ENCODE peak calls at places on chromosomes 4 and X, in seven cellular contexts. U is adrenal gland; N is Peyer's patch; R is stomach; K is mucosa of descending colon; Q is K562; C is effector memory CD4-positive, alpha-beta T cell. T is an unnamed sample. For H3K4me1, H3K9me3 and H3K36me3, the result is how much of the 10 kb centered on the place peaks cover.

GRCh38 chr4:75248770-75249467 is 265.3 kb downstream of the RCHY1 start:
- DNase-seq in U (no peak), N (no peak), R (no peak), K (no peak), Q (no peak), C (no peak), T (no peak)

GRCh38 chr4:24003926-24004325 is 114.1 kb upstream of the PPARGC1A start:
- DNase-seq in U (no peak), N (no peak), R (no peak), K (no peak), Q (no peak), C (no peak), T (no peak)

GRCh38 chr4:147160908-147161513 is 215.3 kb upstream of the TTC29 start:
- DNase-seq in U (peak), N (no peak), R (no peak), K (no peak), Q (peak), C (no peak), T (no peak)

GRCh38 chr4:119746951-119747350 is 118.3 kb upstream of the PDE5A start:
- DNase-seq in U (no peak), N (no peak), R (no peak), K (no peak), Q (no peak), C (no peak), T (no peak)

GRCh38 chrX:103461156-103461555 is 58.1 kb downstream of the RAB40A start:
- DNase-seq in U (no peak), N (no peak), R (no peak), K (no peak), Q (no peak), C (no peak), T (no peak)

GRCh38 chr4:145937021-145937861 is 1.4 kb downstream of the ZNF827 start:
- DNase-seq in U (peak), N (peak), R (peak), K (peak), Q (peak), C (peak), T (peak)

GRCh38 chrX:150899191-150899757 is 806 bp upstream of the CD99L2 start:
- DNase-seq in U (peak), N (peak), R (peak), K (peak), Q (peak), C (no peak), T (peak)

GRCh38 chrX:97117572-97117971 is 233.9 kb downstream of the RPA4 start:
- DNase-seq in U (no peak), N (no peak), R (no peak), K (no peak), Q (no peak), C (no peak), T (no peak)

GRCh38 chrX:97525981-97526380 is 642.3 kb downstream of the RPA4 start:
- DNase-seq in U (no peak), N (no peak), R (no peak), K (no peak), Q (no peak), C (no peak), T (no peak)

GRCh38 chr4:110635155-110635479 is 12.2 kb upstream of the PITX2 start:
- DNase-seq in U (no peak), N (no peak), R (no peak), K (no peak), Q (no peak), C (no peak), T (no peak)

GRCh38 chr4:78185117-78185516 is 128.0 kb downstream of the FRAS1 start:
- DNase-seq in U (no peak), N (no peak), R (no peak), K (no peak), Q (no peak), C (no peak), T (no peak)

GRCh38 chr4:75596061-75596460 is 34.3 kb downstream of the CDKL2 start:
- DNase-seq in U (no peak), N (no peak), R (no peak), K (no peak), Q (no peak), C (no peak), T (no peak)

GRCh38 chrX:149487292-149487691 is 17.8 kb downstream of the IDS start:
- DNase-seq in U (no peak), N (no peak), R (no peak), K (no peak), Q (peak), C (no peak), T (no peak)

GRCh38 chr4:56655209-56655626 is 25.9 kb downstream of the HOPX start:
- DNase-seq in U (peak), N (no peak), R (no peak), K (peak), Q (no peak), C (no peak), T (peak)

GRCh38 chr4:186169942-186170802 is 21.2 kb upstream of the CYP4V2 start:
- DNase-seq in U (no peak), N (no peak), R (no peak), K (no peak), Q (no peak), C (no peak), T (no peak)

GRCh38 chr4:18844726-18845125 is 823.2 kb upstream of the LCORL start:
- DNase-seq in U (no peak), N (no peak), R (no peak), K (no peak), Q (no peak), C (no peak), T (no peak)

GRCh38 chrX:44651347-44651746 is 108.7 kb upstream of the FUNDC1 start:
- DNase-seq in U (no peak), N (no peak), R (no peak), K (no peak), Q (no peak), C (no peak), T (no peak)

GRCh38 chr4:1870328-1870577 is 940 bp upstream of the NSD2 start:
- DNase-seq in U (peak), N (peak), R (peak), K (peak), Q (no peak), C (peak), T (peak)

GRCh38 chr4:139170932-139171331 is 6.1 kb downstream of the ELF2 start:
- DNase-seq in U (no peak), N (no peak), R (no peak), K (no peak), Q (no peak), C (no peak), T (no peak)

GRCh38 chrX:39755152-39756032 is 342.4 kb downstream of the BCOR start:
- DNase-seq in U (peak), N (no peak), R (peak), K (peak), Q (peak), C (no peak), T (no peak)

GRCh38 chrX:120001787-120002186 is 58.2 kb upstream of the NKAP start:
- DNase-seq in U (no peak), N (no peak), R (no peak), K (no peak), Q (no peak), C (no peak), T (no peak)

GRCh38 chrX:51608071-51608470 is 10.6 kb downstream of the CENPVL3 start:
- DNase-seq in U (no peak), N (no peak), R (no peak), K (no peak), Q (no peak), C (no peak), T (no peak)

GRCh38 chr4:157043131-157043530 is 32.8 kb upstream of the GLRB start:
- DNase-seq in U (no peak), N (no peak), R (no peak), K (no peak), Q (no peak), C (no peak), T (no peak)

GRCh38 chrX:107729558-107730297 is 45.9 kb downstream of the TSC22D3 start:
- DNase-seq in U (no peak), N (no peak), R (no peak), K (no peak), Q (no peak), C (no peak), T (no peak)

GRCh38 chr4:118282692-118283091 is 70.1 kb downstream of the PRSS12 start:
- DNase-seq in U (peak), N (no peak), R (no peak), K (no peak), Q (no peak), C (no peak), T (no peak)

GRCh38 chrX:15173411-15173810 is 96.5 kb downstream of the ASB9 start:
- DNase-seq in U (no peak), N (no peak), R (no peak), K (no peak), Q (no peak), C (no peak), T (no peak)

GRCh38 chr4:114209589-114209988 is 230.1 kb upstream of the ARSJ start:
- DNase-seq in U (no peak), N (no peak), R (no peak), K (no peak), Q (no peak), C (no peak), T (no peak)

GRCh38 chr4:51999250-51999649 is 20.9 kb downstream of the LRRC66 start:
- DNase-seq in U (no peak), N (no peak), R (no peak), K (no peak), Q (no peak), C (no peak), T (no peak)
- H3K4me1 ChIP-seq in U (under half), N (under half), R (under half), K (under half), Q (under half), C (under half), T (under half)

GRCh38 chr4:44772340-44772739 is 46.0 kb upstream of the GNPDA2 start:
- DNase-seq in U (no peak), N (no peak), R (no peak), K (no peak), Q (no peak), C (no peak), T (no peak)
- H3K9me3 ChIP-seq in U (under half), N (under half), R (under half), K (under half), Q (under half), C (under half), T (under half)

GRCh38 chr4:122243785-122244184 is 91.7 kb downstream of the BLTP1 start:
- DNase-seq in U (no peak), N (no peak), R (no peak), K (no peak), Q (no peak), C (no peak), T (no peak)
- H3K36me3 ChIP-seq in U (under half), N (half or more), R (half or more), K (under half), Q (under half), C (under half), T (under half)

GRCh38 chrX:154325541-154325940 is 29.9 kb downstream of the TKTL1 start:
- DNase-seq in U (no peak), N (no peak), R (no peak), K (no peak), Q (no peak), C (no peak), T (no peak)
- H3K4me1 ChIP-seq in U (under half), N (under half), R (under half), K (under half), Q (under half), C (under half), T (half or more)

DNA sequence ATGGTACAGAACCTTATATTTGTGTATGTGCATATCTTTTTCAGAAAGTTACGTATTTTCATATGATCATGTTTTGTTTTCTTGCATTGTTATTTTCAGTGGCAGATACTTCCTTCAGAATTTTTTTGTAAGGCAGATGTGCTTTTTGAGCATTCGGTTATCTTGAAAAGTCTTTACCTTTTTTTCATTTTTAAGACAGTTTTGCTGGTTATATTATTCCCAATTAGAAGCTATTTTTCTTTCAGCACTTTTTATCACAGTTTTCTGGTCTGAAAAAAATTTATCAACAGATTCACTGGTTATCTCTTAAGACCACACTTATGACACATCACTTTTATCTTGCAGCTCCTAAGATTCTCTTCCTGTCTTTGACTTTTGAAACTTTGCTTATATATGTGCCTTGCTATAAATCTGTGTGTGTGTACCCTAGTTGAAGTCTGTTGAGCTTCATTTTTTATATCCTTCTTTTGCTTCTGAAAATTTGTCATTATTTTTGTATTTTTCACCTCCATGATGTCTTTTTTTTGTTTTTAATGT is 53.1 kb downstream of the ZNF732 start:
- DNase-seq in U (no peak), N (no peak), R (no peak), K (no peak), Q (no peak), C (no peak), T (no peak)
- H3K9me3 ChIP-seq in U (half or more), N (under half), R (half or more), K (half or more), Q (under half), C (under half), T (under half)